ENCODE peak calls at places on chromosome 4, in nine cellular contexts. One of them, this sample, is unnamed.
A peak's percentile ranks its signal among the peaks of the same experiment; 100 is the strongest.

GRCh38 chr4:6008092-6008551 is 10.1 kb downstream of the C4orf50 start:
- DNase-seq in tibial nerve: no peak
- DNase-seq in lower lobe of right lung: no peak
- DNase-seq in epithelial cell of esophagus: no peak
- DNase-seq in WERI-Rb-1: no peak
- DNase-seq in bronchial epithelial cell: no peak
- DNase-seq in gastrocnemius medialis: no peak
- DNase-seq in fibroblast of villous mesenchyme: no peak
- DNase-seq in PC-3: no peak
- DNase-seq in this sample: no peak

GRCh38 chr4:185205697-185206342 is 2.0 kb upstream of the CFAP97 start:
- DNase-seq in bronchial epithelial cell: no peak
- DNase-seq in epithelial cell of esophagus: no peak
- DNase-seq in gastrocnemius medialis: no peak
- DNase-seq in lower lobe of right lung: no peak
- DNase-seq in fibroblast of villous mesenchyme: no peak
- DNase-seq in WERI-Rb-1: no peak
- DNase-seq in PC-3: no peak
- DNase-seq in tibial nerve: no peak
- DNase-seq in this sample: no peak

GRCh38 chr4:114857831-114858230 is 255.6 kb downstream of the NDST4 start:
- DNase-seq in lower lobe of right lung: no peak
- DNase-seq in fibroblast of villous mesenchyme: no peak
- DNase-seq in PC-3: no peak
- DNase-seq in WERI-Rb-1: no peak
- DNase-seq in gastrocnemius medialis: no peak
- DNase-seq in epithelial cell of esophagus: peak; percentile 77
- DNase-seq in bronchial epithelial cell: peak; percentile 67
- DNase-seq in tibial nerve: no peak
- DNase-seq in this sample: no peak

GRCh38 chr4:20194079-20195013 is 57.4 kb upstream of the SLIT2 start:
- DNase-seq in gastrocnemius medialis: no peak
- DNase-seq in bronchial epithelial cell: peak; percentile 77
- DNase-seq in epithelial cell of esophagus: peak; percentile 54
- DNase-seq in WERI-Rb-1: no peak
- DNase-seq in lower lobe of right lung: no peak
- DNase-seq in tibial nerve: no peak
- DNase-seq in PC-3: peak; percentile 87
- DNase-seq in fibroblast of villous mesenchyme: peak; percentile 79
- DNase-seq in this sample: peak; percentile 92

GRCh38 chr4:2755821-2756690 is at the start of gene TNIP2:
- DNase-seq in WERI-Rb-1: peak; percentile 87
- DNase-seq in epithelial cell of esophagus: peak; percentile 86
- DNase-seq in gastrocnemius medialis: peak; percentile 77
- DNase-seq in lower lobe of right lung: peak; percentile 92
- DNase-seq in fibroblast of villous mesenchyme: peak; percentile 82
- DNase-seq in PC-3: peak; percentile 73
- DNase-seq in tibial nerve: peak; percentile 71
- DNase-seq in bronchial epithelial cell: peak; percentile 65
- DNase-seq in this sample: peak; percentile 77

GRCh38 chr4:24970191-24970590 is 57.3 kb upstream of the CCDC149 start:
- DNase-seq in fibroblast of villous mesenchyme: no peak
- DNase-seq in PC-3: no peak
- DNase-seq in tibial nerve: no peak
- DNase-seq in bronchial epithelial cell: no peak
- DNase-seq in epithelial cell of esophagus: no peak
- DNase-seq in WERI-Rb-1: no peak
- DNase-seq in lower lobe of right lung: no peak
- DNase-seq in gastrocnemius medialis: no peak
- DNase-seq in this sample: no peak

GRCh38 chr4:3262208-3263052 is 13.5 kb downstream of the MSANTD1 start:
- DNase-seq in lower lobe of right lung: no peak
- DNase-seq in fibroblast of villous mesenchyme: no peak
- DNase-seq in WERI-Rb-1: peak; percentile 3
- DNase-seq in PC-3: no peak
- DNase-seq in gastrocnemius medialis: no peak
- DNase-seq in tibial nerve: no peak
- DNase-seq in bronchial epithelial cell: no peak
- DNase-seq in epithelial cell of esophagus: no peak
- DNase-seq in this sample: no peak

GRCh38 chr4:3442460-3442958 is 741 bp downstream of the HGFAC start:
- DNase-seq in lower lobe of right lung: no peak
- DNase-seq in bronchial epithelial cell: no peak
- DNase-seq in tibial nerve: no peak
- DNase-seq in epithelial cell of esophagus: no peak
- DNase-seq in WERI-Rb-1: no peak
- DNase-seq in fibroblast of villous mesenchyme: no peak
- DNase-seq in PC-3: no peak
- DNase-seq in gastrocnemius medialis: no peak
- DNase-seq in this sample: no peak

GRCh38 chr4:73067971-73068394 is 1.5 kb downstream of the COX18 start:
- DNase-seq in fibroblast of villous mesenchyme: no peak
- DNase-seq in gastrocnemius medialis: no peak
- DNase-seq in WERI-Rb-1: no peak
- DNase-seq in lower lobe of right lung: no peak
- DNase-seq in tibial nerve: no peak
- DNase-seq in bronchial epithelial cell: peak; percentile 62
- DNase-seq in PC-3: peak; percentile 64
- DNase-seq in epithelial cell of esophagus: peak; percentile 38
- DNase-seq in this sample: no peak

GRCh38 chr4:113981591-113981990 is 2.1 kb upstream of the ARSJ start:
- DNase-seq in fibroblast of villous mesenchyme: no peak
- DNase-seq in PC-3: no peak
- DNase-seq in lower lobe of right lung: no peak
- DNase-seq in tibial nerve: no peak
- DNase-seq in bronchial epithelial cell: peak; percentile 79
- DNase-seq in gastrocnemius medialis: no peak
- DNase-seq in WERI-Rb-1: no peak
- DNase-seq in epithelial cell of esophagus: peak; percentile 59
- DNase-seq in this sample: no peak

GRCh38 chr4:140675599-140676231 is 80.5 kb downstream of the TBC1D9 start:
- DNase-seq in bronchial epithelial cell: peak; percentile 30
- DNase-seq in gastrocnemius medialis: no peak
- DNase-seq in WERI-Rb-1: no peak
- DNase-seq in epithelial cell of esophagus: peak; percentile 46
- DNase-seq in PC-3: peak; percentile 2
- DNase-seq in tibial nerve: no peak
- DNase-seq in fibroblast of villous mesenchyme: no peak
- DNase-seq in lower lobe of right lung: no peak
- DNase-seq in this sample: no peak

GRCh38 chr4:75895744-75896314 is 6.4 kb downstream of the PPEF2 start:
- DNase-seq in PC-3: peak; percentile 31
- DNase-seq in lower lobe of right lung: no peak
- DNase-seq in tibial nerve: no peak
- DNase-seq in fibroblast of villous mesenchyme: peak; percentile 30
- DNase-seq in WERI-Rb-1: no peak
- DNase-seq in gastrocnemius medialis: no peak
- DNase-seq in bronchial epithelial cell: peak; percentile 33
- DNase-seq in epithelial cell of esophagus: peak; percentile 48
- DNase-seq in this sample: peak; percentile 43

GRCh38 chr4:68209003-68209402 is 36.5 kb downstream of the TMPRSS11B start:
- DNase-seq in epithelial cell of esophagus: peak; percentile 9
- DNase-seq in bronchial epithelial cell: no peak
- DNase-seq in PC-3: no peak
- DNase-seq in WERI-Rb-1: no peak
- DNase-seq in lower lobe of right lung: no peak
- DNase-seq in tibial nerve: no peak
- DNase-seq in gastrocnemius medialis: no peak
- DNase-seq in fibroblast of villous mesenchyme: peak; percentile 7
- DNase-seq in this sample: peak; percentile 1

GRCh38 chr4:165464338-165464737 is 85.5 kb downstream of the CPE start:
- DNase-seq in gastrocnemius medialis: no peak
- DNase-seq in tibial nerve: no peak
- DNase-seq in PC-3: no peak
- DNase-seq in bronchial epithelial cell: no peak
- DNase-seq in epithelial cell of esophagus: no peak
- DNase-seq in lower lobe of right lung: no peak
- DNase-seq in WERI-Rb-1: no peak
- DNase-seq in fibroblast of villous mesenchyme: no peak
- DNase-seq in this sample: no peak

GRCh38 chr4:6984611-6985115 is 58.5 kb upstream of the TADA2B start:
- DNase-seq in gastrocnemius medialis: no peak
- DNase-seq in fibroblast of villous mesenchyme: no peak
- DNase-seq in epithelial cell of esophagus: no peak
- DNase-seq in PC-3: no peak
- DNase-seq in lower lobe of right lung: no peak
- DNase-seq in bronchial epithelial cell: no peak
- DNase-seq in WERI-Rb-1: no peak
- DNase-seq in tibial nerve: no peak
- DNase-seq in this sample: no peak

GRCh38 chr4:54230479-54231418 is 1.7 kb downstream of the PDGFRA start:
- DNase-seq in bronchial epithelial cell: no peak
- DNase-seq in fibroblast of villous mesenchyme: peak; percentile 42
- DNase-seq in WERI-Rb-1: no peak
- DNase-seq in PC-3: no peak
- DNase-seq in gastrocnemius medialis: no peak
- DNase-seq in tibial nerve: peak; percentile 53
- DNase-seq in epithelial cell of esophagus: peak; percentile 37
- DNase-seq in lower lobe of right lung: peak; percentile 45
- DNase-seq in this sample: peak; percentile 90

DNA sequence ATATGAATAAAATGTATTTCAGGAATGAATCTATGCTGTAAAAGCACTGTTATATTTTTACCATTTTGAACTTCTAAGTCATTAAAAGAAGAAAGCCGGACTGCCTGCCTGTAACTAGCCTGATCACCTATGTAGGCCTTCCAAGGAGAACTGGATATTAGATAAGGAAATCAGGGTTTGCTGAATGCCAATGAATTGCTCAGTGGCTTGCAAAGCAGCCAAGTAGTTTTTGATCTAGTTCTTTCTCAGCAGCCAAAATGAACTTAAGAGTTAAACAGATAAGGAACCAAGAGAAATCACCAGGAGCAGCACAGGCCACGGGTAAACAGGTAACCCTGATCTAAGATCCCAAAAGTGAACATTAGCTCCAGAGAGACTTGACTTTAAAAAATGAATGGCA is 3.3 kb downstream of the ANXA5 start:
- DNase-seq in lower lobe of right lung: no peak
- DNase-seq in bronchial epithelial cell: no peak
- DNase-seq in PC-3: no peak
- DNase-seq in epithelial cell of esophagus: no peak
- DNase-seq in fibroblast of villous mesenchyme: no peak
- DNase-seq in WERI-Rb-1: no peak
- DNase-seq in gastrocnemius medialis: no peak
- DNase-seq in tibial nerve: no peak
- DNase-seq in this sample: peak; percentile 50
- H3K4me3 ChIP-seq in lower lobe of right lung: no peak overlapping the region
- H3K4me3 ChIP-seq in bronchial epithelial cell: no peak overlapping the region
- H3K4me3 ChIP-seq in PC-3: peak overlapping the region; percentile 64
- H3K4me3 ChIP-seq in epithelial cell of esophagus: no peak overlapping the region
- H3K4me3 ChIP-seq in fibroblast of villous mesenchyme: peak overlapping the region; percentile 99
- H3K4me3 ChIP-seq in WERI-Rb-1: no peak overlapping the region
- H3K4me3 ChIP-seq in gastrocnemius medialis: no peak overlapping the region
- H3K4me3 ChIP-seq in tibial nerve: no peak overlapping the region
- H3K4me3 ChIP-seq in this sample: peak overlapping the region; percentile 56

DNA sequence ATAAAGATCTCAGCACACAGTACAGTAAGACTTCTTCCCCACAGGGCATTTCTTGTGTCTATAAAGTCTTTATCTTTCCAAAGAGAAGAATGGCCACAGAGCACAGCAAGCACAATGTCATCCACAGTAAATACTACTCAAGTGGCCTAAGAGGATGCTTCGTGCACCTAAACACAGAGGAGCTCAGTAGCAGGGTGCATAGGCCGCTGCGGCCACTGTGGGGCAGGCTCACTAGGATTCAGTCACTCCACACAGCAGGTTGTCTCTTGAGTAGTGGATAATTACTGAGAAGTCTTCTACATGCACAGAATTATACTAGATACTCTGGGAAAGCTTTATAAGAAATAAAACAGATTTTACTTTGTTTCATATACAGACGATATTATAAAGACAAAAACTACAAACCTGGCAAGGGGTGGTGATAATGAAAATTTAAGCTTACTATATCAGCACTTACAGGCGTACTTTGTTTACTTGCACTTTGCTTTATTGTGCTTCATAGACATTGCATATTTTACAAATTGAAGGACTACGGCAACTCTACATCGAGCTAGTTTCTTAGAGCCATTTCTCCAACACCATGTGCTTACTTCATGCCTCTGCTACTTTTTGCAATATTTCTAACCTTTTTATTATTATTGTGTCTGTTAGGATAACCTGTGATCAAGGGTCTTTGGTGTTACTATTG is 78.5 kb downstream of the PRDM5 start:
- DNase-seq in WERI-Rb-1: peak; percentile 63
- DNase-seq in bronchial epithelial cell: no peak
- DNase-seq in PC-3: peak; percentile 4
- DNase-seq in lower lobe of right lung: peak; percentile 50
- DNase-seq in tibial nerve: no peak
- DNase-seq in gastrocnemius medialis: no peak
- DNase-seq in epithelial cell of esophagus: peak; percentile 15
- DNase-seq in fibroblast of villous mesenchyme: no peak
- DNase-seq in this sample: no peak
- TF ChIP-seq CTCF in WERI-Rb-1: peak; percentile 82
- TF ChIP-seq CTCF in bronchial epithelial cell: no peak
- TF ChIP-seq CTCF in PC-3: peak; percentile 46
- TF ChIP-seq CTCF in lower lobe of right lung: peak; percentile 44
- TF ChIP-seq CTCF in tibial nerve: peak; percentile 15
- TF ChIP-seq CTCF in gastrocnemius medialis: no peak
- TF ChIP-seq CTCF in epithelial cell of esophagus: peak; percentile 37
- TF ChIP-seq CTCF in fibroblast of villous mesenchyme: peak; percentile 34
- TF ChIP-seq CTCF in this sample: peak; percentile 12

DNA sequence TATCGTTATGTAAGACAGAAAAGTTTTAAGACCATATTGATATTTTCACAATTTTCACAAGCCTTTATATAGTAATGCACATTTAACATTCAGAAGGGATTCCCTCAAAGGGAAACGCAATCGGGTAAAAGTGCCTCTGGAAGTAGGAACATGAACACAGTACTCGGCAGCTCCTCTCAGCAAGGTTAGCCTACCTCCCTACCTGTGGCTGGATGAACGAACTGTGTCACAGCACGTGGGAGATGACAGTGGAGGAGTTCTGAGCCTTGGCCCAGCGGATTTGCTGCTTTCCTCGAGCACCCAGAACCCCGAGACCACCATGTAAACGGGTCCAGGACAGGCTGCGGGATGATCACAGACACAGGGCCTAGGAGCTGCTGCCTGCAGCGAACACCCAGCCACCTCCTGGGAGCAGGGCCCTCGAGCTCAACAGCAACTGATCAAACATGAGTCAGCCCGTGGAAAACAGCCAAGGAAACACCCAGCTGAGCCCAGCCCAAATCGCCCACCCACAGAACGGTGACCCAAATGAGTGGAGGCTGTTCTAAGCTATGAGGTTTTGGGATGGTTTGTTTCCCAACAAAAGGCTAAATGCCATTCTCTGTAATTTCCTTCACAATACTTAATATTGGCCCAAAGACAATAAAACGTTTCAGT is 30.4 kb downstream of the FAT1 start:
- DNase-seq in fibroblast of villous mesenchyme: peak; percentile 75
- DNase-seq in bronchial epithelial cell: peak; percentile 78
- DNase-seq in tibial nerve: peak; percentile 87
- DNase-seq in epithelial cell of esophagus: peak; percentile 93
- DNase-seq in PC-3: peak; percentile 90
- DNase-seq in WERI-Rb-1: no peak
- DNase-seq in gastrocnemius medialis: peak; percentile 11
- DNase-seq in lower lobe of right lung: peak; percentile 58
- DNase-seq in this sample: peak; percentile 95
- H3K4me3 ChIP-seq in fibroblast of villous mesenchyme: no peak overlapping the region
- H3K4me3 ChIP-seq in bronchial epithelial cell: no peak overlapping the region
- H3K4me3 ChIP-seq in tibial nerve: no peak overlapping the region
- H3K4me3 ChIP-seq in epithelial cell of esophagus: no peak overlapping the region
- H3K4me3 ChIP-seq in PC-3: peak overlapping the region; percentile 52
- H3K4me3 ChIP-seq in WERI-Rb-1: no peak overlapping the region
- H3K4me3 ChIP-seq in gastrocnemius medialis: no peak overlapping the region
- H3K4me3 ChIP-seq in lower lobe of right lung: no peak overlapping the region
- H3K4me3 ChIP-seq in this sample: peak overlapping the region; percentile 37

GRCh38 chr4:177974461-177974860 is 532.2 kb upstream of the AGA start:
- DNase-seq in PC-3: peak; percentile 18
- DNase-seq in gastrocnemius medialis: no peak
- DNase-seq in epithelial cell of esophagus: no peak
- DNase-seq in bronchial epithelial cell: no peak
- DNase-seq in tibial nerve: no peak
- DNase-seq in lower lobe of right lung: no peak
- DNase-seq in fibroblast of villous mesenchyme: no peak
- DNase-seq in WERI-Rb-1: no peak
- DNase-seq in this sample: no peak
- TF ChIP-seq CTCF in PC-3: no peak
- TF ChIP-seq CTCF in gastrocnemius medialis: no peak
- TF ChIP-seq CTCF in epithelial cell of esophagus: no peak
- TF ChIP-seq CTCF in bronchial epithelial cell: no peak
- TF ChIP-seq CTCF in tibial nerve: no peak
- TF ChIP-seq CTCF in lower lobe of right lung: no peak
- TF ChIP-seq CTCF in fibroblast of villous mesenchyme: no peak
- TF ChIP-seq CTCF in WERI-Rb-1: no peak
- TF ChIP-seq CTCF in this sample: no peak